ENCODE peak calls at places on chromosomes 3 and 15, in nine cellular contexts. K is HepG2, M is IMR-90, Z is astrocyte, F is fibroblast of lung, X is HCT116, Y is endothelial cell of umbilical vein, O is mammary epithelial cell, J is GM23338. W is an unnamed sample.

GRCh38 chr3:61200255-61200654 is 51.0 kb downstream of the FHIT start:
- DNase-seq in K (no peak), M (no peak), Z (no peak), F (no peak), X (no peak), Y (no peak), O (no peak), J (no peak), W (peak)

GRCh38 chr15:52019394-52020252 is 604 bp downstream of the MAPK6 start:
- DNase-seq in K (peak), M (peak), Z (peak), F (peak), X (no peak), Y (peak), O (peak), J (peak), W (peak)

GRCh38 chr3:174620138-174620537 is 239.0 kb upstream of the NAALADL2 start:
- DNase-seq in K (no peak), M (no peak), Z (no peak), F (peak), X (peak), Y (peak), O (peak), J (peak), W (no peak)

GRCh38 chr3:32570426-32571191 is at the start of gene DYNC1LI1:
- DNase-seq in K (peak), M (peak), Z (peak), F (peak), X (peak), Y (peak), O (peak), J (peak), W (peak)

GRCh38 chr3:197889204-197889930 is 60.6 kb upstream of the RPL35A start:
- DNase-seq in K (no peak), M (no peak), Z (no peak), F (no peak), X (peak), Y (no peak), O (peak), J (peak), W (no peak)

GRCh38 chr3:52986049-52986448 is 59.8 kb downstream of the SFMBT1 start:
- DNase-seq in K (no peak), M (peak), Z (peak), F (no peak), X (no peak), Y (no peak), O (peak), J (no peak), W (no peak)

GRCh38 chr3:127406309-127407025 is 118.6 kb upstream of the PRR20G start:
- DNase-seq in K (peak), M (peak), Z (no peak), F (no peak), X (peak), Y (no peak), O (peak), J (peak), W (peak)

GRCh38 chr15:66099950-66100671 is 153.4 kb downstream of the MEGF11 start:
- DNase-seq in K (no peak), M (no peak), Z (no peak), F (no peak), X (no peak), Y (no peak), O (no peak), J (no peak), W (no peak)

GRCh38 chr3:124926426-124927116 is 8.0 kb downstream of the MUC13 start:
- DNase-seq in K (peak), M (peak), Z (peak), F (no peak), X (no peak), Y (no peak), O (no peak), J (no peak), W (no peak)

GRCh38 chr3:52391096-52391495 is 53.8 kb downstream of the SEMA3G start:
- DNase-seq in K (no peak), M (no peak), Z (no peak), F (no peak), X (no peak), Y (no peak), O (no peak), J (no peak), W (no peak)

GRCh38 chr3:115040673-115041286 is 106.3 kb downstream of the ZBTB20 start:
- DNase-seq in K (peak), M (peak), Z (peak), F (peak), X (peak), Y (peak), O (peak), J (peak), W (peak)

GRCh38 chr3:164023480-164023879 is 1054.8 kb downstream of the SI start:
- DNase-seq in K (no peak), M (no peak), Z (no peak), F (no peak), X (no peak), Y (no peak), O (no peak), J (no peak), W (no peak)

GRCh38 chr15:76012021-76012551 is at the start of gene NRG4:
- DNase-seq in K (no peak), M (peak), Z (no peak), F (peak), X (peak), Y (peak), O (peak), J (no peak), W (no peak)

GRCh38 chr3:11584570-11584969 is 59.1 kb downstream of the VGLL4 start:
- DNase-seq in K (no peak), M (no peak), Z (no peak), F (no peak), X (no peak), Y (no peak), O (no peak), J (no peak), W (no peak)

GRCh38 chr15:43511012-43511885 is 6.2 kb upstream of the MAP1A start:
- DNase-seq in K (peak), M (no peak), Z (no peak), F (no peak), X (peak), Y (no peak), O (no peak), J (peak), W (peak)

GRCh38 chr3:191961036-191961435 is 500.1 kb downstream of the PYDC2 start:
- DNase-seq in K (no peak), M (no peak), Z (no peak), F (no peak), X (no peak), Y (no peak), O (no peak), J (no peak), W (no peak)

GRCh38 chr15:101642361-101642760 is 9.8 kb downstream of the TM2D3 start:
- DNase-seq in K (no peak), M (no peak), Z (no peak), F (no peak), X (no peak), Y (peak), O (no peak), J (no peak), W (no peak)

GRCh38 chr3:159859424-159859823 is 129.2 kb upstream of the IL12A start:
- DNase-seq in K (no peak), M (no peak), Z (no peak), F (no peak), X (no peak), Y (no peak), O (no peak), J (no peak), W (no peak)

GRCh38 chr3:41002104-41002503 is 197.2 kb upstream of the CTNNB1 start:
- DNase-seq in K (no peak), M (no peak), Z (no peak), F (no peak), X (no peak), Y (no peak), O (no peak), J (no peak), W (no peak)

GRCh38 chr3:96466441-96466840 is 348.0 kb upstream of the EPHA6 start:
- DNase-seq in K (no peak), M (no peak), Z (no peak), F (no peak), X (no peak), Y (no peak), O (no peak), J (no peak), W (no peak)

GRCh38 chr3:23650371-23651140 is 155.2 kb upstream of the UBE2E1 start:
- DNase-seq in K (no peak), M (peak), Z (peak), F (peak), X (no peak), Y (peak), O (peak), J (no peak), W (no peak)

GRCh38 chr15:75597667-75598341 is 18.7 kb upstream of the PTPN9 start:
- DNase-seq in K (no peak), M (no peak), Z (no peak), F (no peak), X (no peak), Y (peak), O (no peak), J (peak), W (peak)

GRCh38 chr3:28623106-28623505 is 274.5 kb upstream of the AZI2 start:
- DNase-seq in K (no peak), M (no peak), Z (peak), F (no peak), X (no peak), Y (no peak), O (no peak), J (no peak), W (no peak)

GRCh38 chr3:156681003-156681402 is 6.6 kb downstream of the TIPARP start:
- DNase-seq in K (peak), M (peak), Z (peak), F (peak), X (no peak), Y (peak), O (peak), J (peak), W (peak)

GRCh38 chr3:147758786-147759185 is 349.6 kb downstream of the ZIC1 start:
- DNase-seq in K (no peak), M (no peak), Z (peak), F (peak), X (no peak), Y (no peak), O (no peak), J (no peak), W (no peak)

GRCh38 chr3:139102606-139103005 is 57.9 kb upstream of the PRR23C start:
- DNase-seq in K (no peak), M (no peak), Z (no peak), F (no peak), X (no peak), Y (no peak), O (no peak), J (no peak), W (no peak)

GRCh38 chr3:43774799-43775198 is 84.1 kb downstream of the ABHD5 start:
- DNase-seq in K (no peak), M (no peak), Z (no peak), F (no peak), X (no peak), Y (no peak), O (no peak), J (no peak), W (no peak)

GRCh38 chr15:51970981-51971352 is 611 bp downstream of the LEO1 start:
- DNase-seq in K (no peak), M (no peak), Z (no peak), F (no peak), X (no peak), Y (no peak), O (no peak), J (no peak), W (no peak)

GRCh38 chr3:63470745-63471144 is 181.7 kb upstream of the SNTN start:
- DNase-seq in K (no peak), M (no peak), Z (no peak), F (no peak), X (no peak), Y (no peak), O (no peak), J (no peak), W (no peak)

GRCh38 chr3:31234143-31234542 is 298.6 kb upstream of the STT3B start:
- DNase-seq in K (no peak), M (no peak), Z (no peak), F (no peak), X (no peak), Y (no peak), O (no peak), J (no peak), W (no peak)

GRCh38 chr3:129313415-129313982 is 34.8 kb downstream of the HMCES start:
- DNase-seq in K (no peak), M (peak), Z (no peak), F (peak), X (no peak), Y (no peak), O (peak), J (no peak), W (peak)

GRCh38 chr3:129312671-129313414 is 34.2 kb downstream of the HMCES start:
- DNase-seq in K (no peak), M (peak), Z (no peak), F (peak), X (no peak), Y (no peak), O (no peak), J (no peak), W (peak)

GRCh38 chr3:129315386-129315991 is 36.8 kb downstream of the HMCES start:
- DNase-seq in K (no peak), M (peak), Z (no peak), F (peak), X (no peak), Y (peak), O (peak), J (peak), W (peak)

GRCh38 chr3:129314757-129315385 is 36.2 kb downstream of the HMCES start:
- DNase-seq in K (peak), M (peak), Z (peak), F (peak), X (peak), Y (peak), O (peak), J (peak), W (peak)

DNA sequence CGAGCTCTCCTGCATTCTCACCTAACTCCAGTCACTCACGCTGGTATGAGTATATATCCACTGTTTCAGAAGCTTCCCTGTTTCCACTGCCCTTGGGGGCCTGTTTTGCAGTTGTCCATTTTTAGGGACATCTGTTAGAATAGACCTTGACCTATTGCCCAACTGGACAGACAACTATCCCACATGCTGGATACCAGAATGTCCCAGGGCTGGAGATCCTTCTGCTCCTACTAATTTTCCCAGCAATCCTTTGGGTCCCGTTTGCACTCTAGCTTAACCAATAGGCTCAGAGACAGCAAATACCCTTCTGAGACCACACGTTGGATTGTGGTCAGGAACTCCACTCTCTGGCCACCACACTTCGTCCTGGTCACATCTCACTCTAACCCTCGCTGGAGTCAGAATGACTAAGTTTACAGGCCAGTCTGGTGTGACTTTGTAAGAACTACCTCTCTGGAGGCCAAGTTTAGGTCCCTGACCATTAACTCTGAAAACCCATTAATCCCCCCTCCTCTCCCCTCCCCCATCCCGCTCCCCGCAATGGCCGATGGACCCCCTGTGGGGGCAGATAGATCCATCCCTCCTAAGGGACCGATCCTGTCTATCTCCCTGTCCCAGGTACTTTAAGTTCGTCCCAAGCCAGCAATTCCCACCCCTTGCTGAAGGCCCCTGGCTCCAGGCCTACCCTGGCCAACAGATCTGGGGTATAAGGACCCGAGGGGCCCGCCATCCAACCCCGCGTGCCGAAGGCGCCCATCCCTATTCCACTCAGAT is 35.5 kb downstream of the HMCES start:
- DNase-seq in K (peak), M (peak), Z (no peak), F (peak), X (no peak), Y (no peak), O (peak), J (peak), W (peak)
- H3K4me3 ChIP-seq in K (peak), M (peak), Z (peak), F (peak), X (peak), Y (peak), O (peak), J (peak), W (peak)

DNA sequence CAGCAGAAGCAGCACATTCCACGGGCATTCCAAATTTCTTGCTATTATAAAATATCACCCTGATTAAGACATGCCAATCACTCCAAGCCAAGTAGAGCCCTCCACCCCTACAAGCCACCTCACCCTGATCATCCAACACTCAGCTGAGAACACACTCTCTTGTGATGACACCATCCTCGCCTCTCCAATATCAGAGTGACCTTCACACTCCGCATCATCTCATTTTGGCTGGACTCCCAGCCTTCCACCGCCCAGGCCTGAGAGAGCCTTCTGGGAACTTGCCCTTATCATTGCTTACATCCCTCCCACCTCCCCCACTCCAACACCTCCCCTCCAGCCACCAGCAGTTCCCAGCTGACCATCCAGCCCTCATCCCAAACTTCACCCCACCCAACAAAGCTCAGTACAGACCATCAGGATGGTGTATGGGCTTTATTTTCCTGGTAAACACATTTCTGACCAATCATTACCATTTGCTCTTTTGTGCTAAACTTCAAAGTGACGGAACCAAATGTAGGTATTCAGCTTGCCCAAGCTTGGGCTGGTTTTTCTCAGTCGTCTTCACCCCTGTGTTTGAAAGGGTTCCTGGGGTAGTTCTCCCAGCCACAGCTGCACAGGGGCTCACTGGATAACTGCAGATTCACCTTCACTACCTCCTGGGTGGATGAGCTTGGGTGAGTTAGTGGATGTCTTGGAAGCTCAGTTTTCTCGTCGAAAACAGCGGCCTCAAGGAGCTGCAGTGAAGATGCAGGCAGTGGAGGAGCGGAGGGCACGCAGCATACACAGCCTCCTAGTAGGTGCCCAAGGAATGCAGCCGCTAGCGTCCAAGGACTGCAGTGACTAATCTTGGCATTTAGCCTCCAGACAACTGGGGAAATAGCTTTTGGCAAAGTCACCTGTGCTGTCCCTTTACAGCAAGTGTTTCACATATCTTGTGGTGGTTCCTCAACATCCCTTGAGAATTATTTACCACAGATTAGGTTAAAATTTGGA is 115.1 kb downstream of the LIPC start:
- DNase-seq in K (peak), M (peak), Z (peak), F (peak), X (peak), Y (peak), O (peak), J (no peak), W (no peak)
- H2AFZ ChIP-seq in K (no peak), M (peak), Z (peak), F (no peak), X (peak), Y (no peak), O (no peak), J (no peak), W (no peak)

GRCh38 chr3:112074616-112075497 is 11.3 kb upstream of the C3orf52 start:
- DNase-seq in K (peak), M (peak), Z (peak), F (peak), X (peak), Y (peak), O (peak), J (no peak), W (no peak)
- H3K4me3 ChIP-seq in K (no peak), M (peak), Z (no peak), F (no peak), X (peak), Y (no peak), O (no peak), J (no peak), W (no peak)

GRCh38 chr3:194572131-194572789 is 61.0 kb downstream of the TMEM44 start:
- DNase-seq in K (peak), M (peak), Z (peak), F (peak), X (no peak), Y (peak), O (peak), J (no peak), W (no peak)
- H2AFZ ChIP-seq in K (peak), M (peak), Z (peak), F (no peak), X (no peak), Y (peak), O (no peak), J (peak), W (no peak)

GRCh38 chr3:16506884-16507409 is 6.6 kb downstream of the RFTN1 start:
- DNase-seq in K (no peak), M (no peak), Z (no peak), F (no peak), X (no peak), Y (no peak), O (no peak), J (no peak), W (no peak)

GRCh38 chr3:16508591-16508995 is 4.9 kb downstream of the RFTN1 start:
- DNase-seq in K (no peak), M (no peak), Z (peak), F (peak), X (no peak), Y (no peak), O (no peak), J (no peak), W (no peak)

GRCh38 chr3:16507540-16508241 is 5.8 kb downstream of the RFTN1 start:
- DNase-seq in K (no peak), M (no peak), Z (no peak), F (no peak), X (no peak), Y (no peak), O (no peak), J (no peak), W (no peak)

GRCh38 chr3:16506451-16506850 is 7.0 kb downstream of the RFTN1 start:
- DNase-seq in K (no peak), M (no peak), Z (no peak), F (no peak), X (no peak), Y (no peak), O (no peak), J (no peak), W (no peak)

GRCh38 chr3:16508242-16508575 is 5.3 kb downstream of the RFTN1 start:
- DNase-seq in K (no peak), M (no peak), Z (no peak), F (no peak), X (no peak), Y (no peak), O (no peak), J (no peak), W (no peak)
- H3K4me3 ChIP-seq in K (no peak), M (no peak), Z (no peak), F (no peak), X (no peak), Y (no peak), O (no peak), J (no peak), W (peak)

GRCh38 chr15:58520464-58520863 is 88.7 kb downstream of the LIPC start:
- DNase-seq in K (no peak), M (no peak), Z (no peak), F (no peak), X (no peak), Y (peak), O (no peak), J (no peak), W (no peak)
- H2AFZ ChIP-seq in K (no peak), M (peak), Z (no peak), F (no peak), X (no peak), Y (peak), O (no peak), J (peak), W (no peak)

GRCh38 chr3:179969525-179969924 is 67.2 kb downstream of the PEX5L start:
- DNase-seq in K (no peak), M (no peak), Z (peak), F (peak), X (peak), Y (no peak), O (peak), J (no peak), W (no peak)

GRCh38 chr3:179971280-179971679 is 65.5 kb downstream of the PEX5L start:
- DNase-seq in K (no peak), M (no peak), Z (no peak), F (no peak), X (no peak), Y (no peak), O (peak), J (no peak), W (no peak)

GRCh38 chr3:179977356-179977755 is 59.4 kb downstream of the PEX5L start:
- DNase-seq in K (no peak), M (no peak), Z (no peak), F (no peak), X (no peak), Y (no peak), O (no peak), J (no peak), W (no peak)

GRCh38 chr3:179973931-179974361 is 62.8 kb downstream of the PEX5L start:
- DNase-seq in K (no peak), M (no peak), Z (no peak), F (no peak), X (no peak), Y (no peak), O (no peak), J (peak), W (no peak)

GRCh38 chr3:179973024-179973423 is 63.7 kb downstream of the PEX5L start:
- DNase-seq in K (no peak), M (no peak), Z (no peak), F (no peak), X (no peak), Y (no peak), O (peak), J (no peak), W (no peak)
- H3K4me3 ChIP-seq in K (no peak), M (no peak), Z (no peak), F (no peak), X (no peak), Y (no peak), O (no peak), J (no peak), W (no peak)